ENCODE peak calls at places on chromosome 7, in six cellular contexts. F is GM12878, Q is stomach, W is Panc1, C is spleen, N is sigmoid colon. J is an unnamed sample. For H3K4me1, the result is how much of the 10 kb centered on the place peaks cover.

GRCh38 chr7:74453321-74454011 is at the start of gene GTF2IRD1:
- DNase-seq in W (no peak), C (no peak), Q (peak), F (no peak), N (peak), J (peak)

GRCh38 chr7:68707958-68708357 is 890.3 kb upstream of the AUTS2 start:
- DNase-seq in N (no peak), Q (no peak), C (no peak), F (no peak), W (no peak), J (no peak)

GRCh38 chr7:353746-354325 is 63.9 kb downstream of the FOXL3 start:
- DNase-seq in Q (no peak), N (no peak), W (no peak), F (no peak), C (peak), J (no peak)

GRCh38 chr7:134372858-134373257 is 56.1 kb upstream of the SLC35B4 start:
- DNase-seq in N (no peak), W (no peak), Q (no peak), F (no peak), C (no peak), J (no peak)

GRCh38 chr7:121085922-121086321 is 97.4 kb downstream of the CPED1 start:
- DNase-seq in Q (no peak), F (no peak), C (no peak), N (no peak), W (no peak), J (no peak)

GRCh38 chr7:22356010-22356854 is 722 bp downstream of the RAPGEF5 start:
- DNase-seq in C (peak), Q (peak), W (no peak), N (no peak), F (no peak), J (no peak)

GRCh38 chr7:134992626-134993179 is 6.4 kb downstream of the AGBL3 start:
- DNase-seq in F (peak), N (no peak), Q (no peak), W (no peak), C (no peak), J (no peak)

GRCh38 chr7:109309790-109310189 is 740.1 kb downstream of the DNAJB9 start:
- DNase-seq in C (no peak), N (no peak), Q (no peak), F (no peak), W (no peak), J (no peak)

GRCh38 chr7:121558288-121558687 is 162.2 kb upstream of the FAM3C start:
- DNase-seq in C (no peak), N (no peak), F (no peak), Q (no peak), W (no peak), J (no peak)

GRCh38 chr7:153091477-153091876 is 331.9 kb downstream of the ACTR3B start:
- DNase-seq in W (no peak), F (no peak), C (no peak), N (no peak), Q (no peak), J (no peak)

GRCh38 chr7:27194641-27195379 is 5.1 kb downstream of the HOXA13 start:
- DNase-seq in Q (no peak), C (no peak), W (no peak), F (no peak), N (no peak), J (peak)

GRCh38 chr7:25926009-25926408 is 226.0 kb upstream of the NFE2L3 start:
- DNase-seq in N (no peak), F (no peak), C (no peak), W (no peak), Q (peak), J (no peak)

GRCh38 chr7:150973571-150974451 is 4.3 kb downstream of the KCNH2 start:
- DNase-seq in N (no peak), C (peak), F (no peak), Q (no peak), W (no peak), J (no peak)

GRCh38 chr7:10767771-10768170 is 205.9 kb upstream of the PHF14 start:
- DNase-seq in Q (no peak), F (no peak), W (no peak), C (no peak), N (no peak), J (no peak)

GRCh38 chr7:151700621-151701185 is 176.2 kb downstream of the PRKAG2 start:
- DNase-seq in N (no peak), W (no peak), F (no peak), C (no peak), Q (no peak), J (no peak)

GRCh38 chr7:147829021-147829420 is 761.5 kb upstream of the C7orf33 start:
- DNase-seq in F (no peak), C (no peak), N (no peak), W (no peak), Q (no peak), J (no peak)

GRCh38 chr7:111408726-111409125 is 153.6 kb downstream of the IMMP2L start:
- DNase-seq in W (no peak), Q (no peak), N (no peak), F (no peak), C (no peak), J (no peak)

GRCh38 chr7:110541962-110542361 is 549.0 kb upstream of the LRRN3 start:
- DNase-seq in Q (no peak), W (no peak), C (no peak), F (no peak), N (no peak), J (no peak)

GRCh38 chr7:20290505-20291111 is 40.1 kb upstream of the ITGB8 start:
- DNase-seq in F (peak), W (no peak), C (no peak), N (no peak), Q (no peak), J (no peak)

GRCh38 chr7:55500117-55500516 is 72.2 kb downstream of the VOPP1 start:
- DNase-seq in C (no peak), F (no peak), N (no peak), W (no peak), Q (no peak), J (no peak)

GRCh38 chr7:2670720-2671391 is 17.1 kb upstream of the AMZ1 start:
- DNase-seq in N (peak), Q (peak), W (peak), C (peak), F (no peak), J (peak)

GRCh38 chr7:150451097-150451793 is 815 bp downstream of the GIMAP8 start:
- DNase-seq in C (peak), N (peak), W (no peak), Q (no peak), F (peak), J (no peak)

GRCh38 chr7:125061776-125062397 is 132.3 kb upstream of the POT1 start:
- DNase-seq in W (peak), N (no peak), C (no peak), Q (no peak), F (no peak), J (no peak)

GRCh38 chr7:42283553-42283952 is 46.5 kb upstream of the GLI3 start:
- DNase-seq in N (peak), Q (no peak), C (no peak), W (no peak), F (no peak), J (peak)

GRCh38 chr7:40437498-40437897 is 302.7 kb downstream of the SUGCT start:
- DNase-seq in N (no peak), Q (no peak), F (no peak), W (peak), C (no peak), J (no peak)

GRCh38 chr7:136009488-136010079 is 32.4 kb upstream of the MTPN start:
- DNase-seq in Q (no peak), N (no peak), W (peak), C (no peak), F (no peak), J (peak)

GRCh38 chr7:78073470-78074382 is 275.2 kb downstream of the PHTF2 start:
- DNase-seq in N (no peak), W (peak), Q (no peak), C (no peak), F (no peak), J (no peak)

GRCh38 chr7:46515844-46516590 is 594.9 kb upstream of the IGFBP3 start:
- DNase-seq in W (no peak), F (no peak), C (no peak), N (no peak), Q (no peak), J (no peak)

GRCh38 chr7:151740180-151740845 is 136.6 kb downstream of the PRKAG2 start:
- DNase-seq in Q (no peak), N (no peak), F (no peak), C (no peak), W (no peak), J (no peak)

GRCh38 chr7:2802504-2803341 is 41.4 kb downstream of the GNA12 start:
- DNase-seq in W (peak), C (peak), N (peak), Q (no peak), F (no peak), J (peak)

GRCh38 chr7:100891555-100891954 is 2.0 kb upstream of the UFSP1 start:
- DNase-seq in C (no peak), W (no peak), N (no peak), F (no peak), Q (no peak), J (no peak)

DNA sequence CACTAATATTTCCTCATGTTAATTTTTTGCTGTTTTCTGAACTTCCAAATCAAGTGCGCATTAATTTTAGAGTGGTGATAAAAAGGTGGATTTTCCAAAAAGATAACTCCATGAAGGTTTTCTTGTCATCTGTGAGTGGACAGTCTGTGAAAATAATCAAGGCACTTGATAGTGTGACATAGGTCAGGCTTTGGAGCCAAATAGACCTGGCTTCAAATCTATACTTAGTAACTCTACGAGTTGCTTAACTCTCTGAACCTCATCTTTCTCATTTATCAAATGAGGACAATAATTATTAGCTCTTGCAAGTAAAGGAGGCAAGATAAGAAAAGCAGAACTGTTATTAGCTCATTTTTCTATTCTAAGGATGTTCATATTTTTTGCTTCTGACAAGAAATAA is 24.7 kb upstream of the MET start:
- DNase-seq in N (no peak), F (no peak), W (no peak), Q (no peak), C (no peak), J (no peak)
- TF ChIP-seq POLR2AphosphoS5 in N (no peak), F (no peak), W (no peak), Q (no peak), C (no peak), J (no peak)

GRCh38 chr7:30900053-30900452 is 11.6 kb upstream of the AQP1 start:
- DNase-seq in C (no peak), W (no peak), F (no peak), N (no peak), Q (no peak), J (no peak)

GRCh38 chr7:30900803-30901362 is 10.8 kb upstream of the AQP1 start:
- DNase-seq in W (no peak), N (no peak), F (no peak), C (no peak), Q (no peak), J (no peak)

GRCh38 chr7:30898411-30898810 is 13.2 kb upstream of the AQP1 start:
- DNase-seq in F (no peak), Q (no peak), N (no peak), W (no peak), C (no peak), J (no peak)

GRCh38 chr7:30899066-30899465 is 12.6 kb upstream of the AQP1 start:
- DNase-seq in C (no peak), F (no peak), W (no peak), Q (no peak), N (no peak), J (no peak)

GRCh38 chr7:30899630-30900029 is 12.0 kb upstream of the AQP1 start:
- DNase-seq in Q (no peak), C (no peak), N (no peak), F (no peak), W (no peak), J (no peak)
- H3K4me1 ChIP-seq in Q (under half), C (under half), N (under half), F (under half), W (under half), J (under half)

DNA sequence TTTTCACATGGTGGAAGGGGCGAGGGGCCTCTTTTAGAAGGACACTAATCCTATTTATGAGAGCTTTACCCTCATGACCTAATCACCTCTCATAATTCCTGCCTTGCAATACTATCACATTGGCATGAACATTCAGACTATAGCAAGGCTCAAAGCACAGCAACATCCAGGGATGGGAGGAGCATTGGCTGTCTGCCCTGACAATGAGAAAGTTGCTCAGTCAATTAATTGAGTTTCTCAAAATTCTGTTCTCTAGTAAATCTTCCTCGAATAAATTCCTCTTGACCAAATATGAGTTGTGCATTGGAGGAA is 158.9 kb downstream of the ETV1 start:
- DNase-seq in W (no peak), N (no peak), F (no peak), C (no peak), Q (no peak), J (no peak)
- H3K4me3 ChIP-seq in W (no peak), N (no peak), F (no peak), C (no peak), Q (no peak), J (no peak)

DNA sequence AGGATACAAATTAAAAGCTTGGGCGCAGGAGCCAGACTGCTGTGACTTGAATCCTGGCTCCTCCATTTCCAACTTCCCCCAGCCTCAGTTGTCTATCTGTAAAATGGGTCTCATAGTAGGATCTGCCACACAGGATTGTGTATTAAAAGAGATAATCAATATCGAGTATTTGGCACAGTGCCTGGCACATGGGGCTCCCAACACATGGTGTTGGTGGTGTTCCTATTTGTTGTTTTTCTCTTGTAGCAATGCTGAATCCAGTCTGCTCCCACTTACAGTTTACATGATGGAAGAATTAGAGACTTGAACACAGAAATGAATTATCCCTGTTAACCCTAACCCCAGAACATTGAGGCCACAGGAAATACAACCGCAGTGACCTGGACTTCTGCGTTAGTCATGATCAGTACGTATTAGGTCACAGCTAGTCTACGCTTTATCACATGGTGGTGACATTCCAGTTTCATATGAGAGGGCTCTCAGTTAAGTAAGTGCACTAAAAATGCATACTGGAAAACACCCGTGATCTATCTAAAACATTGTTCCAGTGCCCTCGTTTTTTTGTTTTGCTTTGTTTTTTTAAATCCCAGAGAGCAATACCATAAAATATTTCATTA is 169.5 kb upstream of the KLF14 start:
- DNase-seq in N (no peak), C (no peak), W (peak), F (no peak), Q (no peak), J (no peak)
- TF ChIP-seq POLR2AphosphoS5 in N (peak), C (no peak), W (peak), F (no peak), Q (peak), J (no peak)

GRCh38 chr7:43652364-43652763 is 69.5 kb downstream of the STK17A start:
- DNase-seq in F (no peak), C (no peak), N (no peak), Q (no peak), W (no peak), J (no peak)
- H3K4me1 ChIP-seq in F (half or more), C (half or more), N (under half), Q (under half), W (under half), J (under half)

GRCh38 chr7:127993317-127993716 is 37.9 kb downstream of the LRRC4 start:
- DNase-seq in C (peak), Q (no peak), W (no peak), N (no peak), F (no peak), J (no peak)
- H3K4me3 ChIP-seq in C (no peak), Q (no peak), W (no peak), N (no peak), F (no peak), J (no peak)

DNA sequence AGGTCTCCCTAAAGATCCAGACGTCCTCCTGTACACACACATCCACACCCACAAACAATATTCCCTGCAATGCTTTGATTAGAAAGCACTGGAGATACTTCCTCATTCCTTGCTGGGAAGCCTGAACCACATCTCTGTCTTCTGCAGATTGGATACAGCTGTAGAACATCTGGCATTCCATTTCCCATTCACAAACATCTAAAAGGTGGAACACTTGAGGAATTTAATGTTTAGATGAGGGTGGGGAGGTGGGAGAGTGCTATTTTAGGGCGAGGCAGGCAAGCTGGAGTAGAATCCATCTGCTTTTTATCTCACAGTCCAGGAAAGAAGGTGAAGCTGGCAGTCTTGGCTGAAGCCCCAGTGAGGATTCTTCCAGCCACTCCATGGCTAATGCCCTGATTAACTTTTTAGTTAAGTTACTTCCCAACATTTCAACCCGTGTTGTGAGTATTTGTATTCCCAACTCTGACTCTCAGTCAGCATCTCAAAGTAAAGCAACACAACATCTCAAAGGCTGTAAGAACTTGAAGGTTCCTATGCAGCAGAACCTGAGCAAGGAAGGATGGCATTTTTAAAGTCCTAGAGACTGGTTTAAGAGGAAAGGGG is 46.1 kb downstream of the CYTH3 start:
- DNase-seq in N (no peak), C (no peak), Q (no peak), F (no peak), W (no peak), J (no peak)
- TF ChIP-seq POLR2AphosphoS5 in N (peak), C (no peak), Q (peak), F (no peak), W (no peak), J (no peak)

GRCh38 chr7:24830440-24831050 is 73.3 kb upstream of the GSDME start:
- DNase-seq in N (no peak), W (no peak), C (no peak), F (no peak), Q (no peak), J (no peak)

GRCh38 chr7:24827589-24827988 is 70.3 kb upstream of the GSDME start:
- DNase-seq in F (no peak), W (no peak), C (no peak), N (no peak), Q (no peak), J (no peak)

GRCh38 chr7:24828871-24829661 is 71.8 kb upstream of the GSDME start:
- DNase-seq in F (no peak), C (no peak), N (no peak), Q (no peak), W (no peak), J (no peak)

GRCh38 chr7:24831240-24831639 is 74.0 kb upstream of the GSDME start:
- DNase-seq in N (no peak), C (no peak), F (no peak), Q (no peak), W (no peak), J (no peak)

DNA sequence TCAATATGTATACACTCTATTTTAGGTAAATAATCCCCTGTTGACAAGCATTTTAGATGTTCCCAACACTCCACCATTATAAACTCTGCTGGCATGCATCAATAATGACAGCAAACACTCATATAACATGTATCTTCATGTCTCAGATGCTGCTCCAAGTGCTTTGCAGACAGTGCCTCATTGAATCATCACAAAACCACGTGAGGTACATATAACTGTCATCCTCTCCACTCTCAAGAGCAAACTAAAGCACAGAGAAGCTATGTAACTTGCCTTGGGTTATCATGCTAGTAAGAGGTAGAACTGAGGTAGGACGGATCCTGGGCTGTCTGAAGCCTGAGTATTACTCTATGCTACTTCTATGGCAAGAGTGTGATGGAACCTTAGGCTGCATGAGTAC is 72.5 kb upstream of the GSDME start:
- DNase-seq in F (no peak), W (no peak), C (no peak), Q (no peak), N (no peak), J (no peak)
- H3K4me1 ChIP-seq in F (under half), W (under half), C (under half), Q (under half), N (under half), J (under half)

GRCh38 chr7:28505861-28506260 is 93.5 kb downstream of the CREB5 start:
- DNase-seq in Q (no peak), N (no peak), F (no peak), W (no peak), C (no peak), J (no peak)

GRCh38 chr7:28507538-28508282 is 95.4 kb downstream of the CREB5 start:
- DNase-seq in N (no peak), W (no peak), F (no peak), C (no peak), Q (no peak), J (no peak)

GRCh38 chr7:28512648-28513435 is 100.5 kb downstream of the CREB5 start:
- DNase-seq in C (no peak), N (no peak), Q (no peak), F (no peak), W (no peak), J (no peak)

GRCh38 chr7:28509256-28510021 is 97.1 kb downstream of the CREB5 start:
- DNase-seq in W (no peak), N (peak), C (no peak), Q (no peak), F (peak), J (no peak)

DNA sequence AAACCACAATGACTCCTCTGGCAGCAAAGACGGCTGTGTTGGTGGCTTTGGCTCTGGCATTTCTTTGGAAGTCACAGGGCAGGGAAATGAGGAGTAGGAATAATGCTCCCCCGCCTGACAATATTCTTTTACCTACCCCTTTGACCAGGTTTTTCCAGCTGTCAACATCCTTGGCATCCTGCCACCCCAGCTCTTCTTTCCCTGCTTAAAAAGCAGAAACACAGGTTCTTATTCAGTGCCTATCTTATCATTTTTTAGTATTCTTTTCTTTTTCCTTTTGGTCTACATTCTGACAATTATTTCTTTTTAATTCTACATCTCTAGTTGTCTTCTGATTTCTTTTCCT is 97.7 kb downstream of the CREB5 start:
- DNase-seq in Q (no peak), F (no peak), N (peak), C (no peak), W (no peak), J (no peak)
- H3K4me3 ChIP-seq in Q (no peak), F (no peak), N (no peak), C (no peak), W (no peak), J (no peak)

J was measured in prostate gland.